ENCODE peak calls at places on chromosomes 7 and 10, in seven cellular contexts. U is PC-9, O is MM.1S, M is BJ, D is heart left ventricle, P is fibroblast of mammary gland, T is cardiac muscle cell. N is an unnamed sample.

GRCh38 chr10:115975506-115975905 is 297.5 kb downstream of the GFRA1 start:
- DNase-seq in U (no peak), O (no peak), M (no peak), D (no peak), P (no peak), T (no peak), N (no peak)

GRCh38 chr10:60312818-60313588 is 76.7 kb downstream of the ANK3 start:
- DNase-seq in U (peak), O (no peak), M (no peak), D (no peak), P (peak), T (no peak), N (no peak)

GRCh38 chr10:12048547-12048946 is 5.9 kb upstream of the UPF2 start:
- DNase-seq in U (no peak), O (no peak), M (no peak), D (no peak), P (no peak), T (no peak), N (no peak)

GRCh38 chr7:74489997-74490396 is 36.3 kb downstream of the GTF2IRD1 start:
- DNase-seq in U (no peak), O (no peak), M (no peak), D (no peak), P (no peak), T (no peak), N (no peak)

GRCh38 chr7:130386876-130387275 is 6.6 kb downstream of the CPA1 start:
- DNase-seq in U (no peak), O (no peak), M (no peak), D (no peak), P (no peak), T (no peak), N (no peak)

GRCh38 chr10:125768217-125768616 is 7.4 kb downstream of the MMP21 start:
- DNase-seq in U (no peak), O (no peak), M (no peak), D (no peak), P (peak), T (peak), N (no peak)

GRCh38 chr10:87850742-87851205 is 12.6 kb downstream of the KLLN start:
- DNase-seq in U (peak), O (peak), M (no peak), D (peak), P (peak), T (peak), N (peak)

GRCh38 chr7:66353547-66353946 is 148.4 kb downstream of the TPST1 start:
- DNase-seq in U (no peak), O (no peak), M (no peak), D (no peak), P (peak), T (peak), N (no peak)

GRCh38 chr10:47306429-47307210 is 6.6 kb downstream of the GDF10 start:
- DNase-seq in U (no peak), O (no peak), M (no peak), D (no peak), P (no peak), T (no peak), N (no peak)

GRCh38 chr10:27715505-27715904 is 30.1 kb downstream of the MKX start:
- DNase-seq in U (no peak), O (no peak), M (no peak), D (no peak), P (no peak), T (no peak), N (no peak)

GRCh38 chr10:12513775-12514663 is 164.7 kb downstream of the CAMK1D start:
- DNase-seq in U (no peak), O (no peak), M (no peak), D (no peak), P (no peak), T (peak), N (no peak)

GRCh38 chr7:18558503-18558902 is 63.0 kb downstream of the HDAC9 start:
- DNase-seq in U (no peak), O (no peak), M (no peak), D (no peak), P (peak), T (no peak), N (no peak)

GRCh38 chr7:28433604-28434254 is 21.4 kb downstream of the CREB5 start:
- DNase-seq in U (no peak), O (no peak), M (no peak), D (peak), P (peak), T (peak), N (peak)

GRCh38 chr7:88344956-88345832 is 38.5 kb upstream of the STEAP4 start:
- DNase-seq in U (no peak), O (no peak), M (no peak), D (peak), P (peak), T (peak), N (peak)

GRCh38 chr7:139446051-139446890 is 37.2 kb downstream of the KLRG2 start:
- DNase-seq in U (no peak), O (no peak), M (no peak), D (no peak), P (no peak), T (no peak), N (no peak)

GRCh38 chr10:4766449-4766848 is 59.6 kb upstream of the AKR1E2 start:
- DNase-seq in U (no peak), O (no peak), M (no peak), D (no peak), P (peak), T (peak), N (no peak)

GRCh38 chr10:89078729-89079672 is 88.4 kb downstream of the FAS start:
- DNase-seq in U (no peak), O (no peak), M (peak), D (no peak), P (peak), T (peak), N (no peak)

GRCh38 chr10:58588673-58589265 is 76.1 kb downstream of the BICC1 start:
- DNase-seq in U (no peak), O (no peak), M (no peak), D (peak), P (no peak), T (no peak), N (peak)

GRCh38 chr10:21402606-21403083 is 122.8 kb downstream of the SKIDA1 start:
- DNase-seq in U (no peak), O (no peak), M (peak), D (peak), P (peak), T (peak), N (no peak)

GRCh38 chr7:26155531-26156375 is 3.8 kb downstream of the NFE2L3 start:
- DNase-seq in U (peak), O (no peak), M (no peak), D (no peak), P (peak), T (peak), N (peak)
- TF ChIP-seq CTCF in U (peak), O (no peak), M (peak), D (no peak), P (no peak), T (peak), N (no peak)

GRCh38 chr10:8323443-8324054 is 269.1 kb downstream of the GATA3 start:
- DNase-seq in U (no peak), O (no peak), M (no peak), D (no peak), P (no peak), T (peak), N (no peak)
- TF ChIP-seq CTCF in U (no peak), O (no peak), M (no peak), D (no peak), P (no peak), T (no peak), N (no peak)

GRCh38 chr10:49521062-49521461 is 17.9 kb downstream of the ERCC6 start:
- DNase-seq in U (no peak), O (no peak), M (no peak), D (no peak), P (no peak), T (no peak), N (no peak)

GRCh38 chr10:49520122-49520775 is 18.7 kb downstream of the ERCC6 start:
- DNase-seq in U (no peak), O (no peak), M (no peak), D (no peak), P (no peak), T (no peak), N (no peak)

GRCh38 chr10:49519717-49520116 is 19.2 kb downstream of the ERCC6 start:
- DNase-seq in U (no peak), O (no peak), M (no peak), D (no peak), P (no peak), T (no peak), N (no peak)

GRCh38 chr10:49518566-49518965 is 20.4 kb downstream of the ERCC6 start:
- DNase-seq in U (no peak), O (no peak), M (no peak), D (no peak), P (no peak), T (no peak), N (no peak)

DNA sequence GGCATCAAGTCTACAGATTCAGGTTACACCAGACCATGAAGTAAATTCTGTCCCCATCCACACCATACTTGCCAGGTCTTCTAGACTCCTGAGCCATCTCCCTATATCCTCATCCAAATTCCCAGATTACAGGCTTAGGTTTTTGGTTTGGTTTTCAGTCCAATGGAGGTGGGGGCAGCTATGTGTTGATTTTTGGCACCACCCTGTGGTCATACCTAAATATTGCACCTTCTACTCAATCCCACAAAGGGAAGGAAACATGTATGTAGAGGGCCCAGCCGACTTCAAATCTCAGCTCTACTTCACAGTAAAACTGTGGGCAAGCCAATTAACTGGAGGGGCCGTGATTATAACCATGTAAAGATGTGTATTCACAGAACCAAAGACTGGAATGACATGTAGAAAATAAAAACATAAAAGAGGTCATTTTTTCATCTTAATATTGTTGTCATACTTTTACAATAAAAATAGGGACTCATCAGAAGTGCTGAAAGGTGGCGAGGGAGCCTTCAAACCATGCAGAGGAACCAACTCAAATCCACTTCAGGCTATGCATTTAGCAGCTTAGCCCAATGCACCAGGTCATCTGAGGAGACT is 19.8 kb downstream of the ERCC6 start:
- DNase-seq in U (no peak), O (no peak), M (no peak), D (no peak), P (peak), T (peak), N (peak)
- TF ChIP-seq CTCF in U (peak), O (peak), M (peak), D (peak), P (peak), T (peak), N (peak)

GRCh38 chr7:100545636-100546128 is 6.7 kb downstream of the AGFG2 start:
- DNase-seq in U (peak), O (no peak), M (peak), D (peak), P (peak), T (peak), N (peak)
- TF ChIP-seq CTCF in U (no peak), O (no peak), M (peak), D (no peak), P (no peak), T (peak), N (no peak)

DNA sequence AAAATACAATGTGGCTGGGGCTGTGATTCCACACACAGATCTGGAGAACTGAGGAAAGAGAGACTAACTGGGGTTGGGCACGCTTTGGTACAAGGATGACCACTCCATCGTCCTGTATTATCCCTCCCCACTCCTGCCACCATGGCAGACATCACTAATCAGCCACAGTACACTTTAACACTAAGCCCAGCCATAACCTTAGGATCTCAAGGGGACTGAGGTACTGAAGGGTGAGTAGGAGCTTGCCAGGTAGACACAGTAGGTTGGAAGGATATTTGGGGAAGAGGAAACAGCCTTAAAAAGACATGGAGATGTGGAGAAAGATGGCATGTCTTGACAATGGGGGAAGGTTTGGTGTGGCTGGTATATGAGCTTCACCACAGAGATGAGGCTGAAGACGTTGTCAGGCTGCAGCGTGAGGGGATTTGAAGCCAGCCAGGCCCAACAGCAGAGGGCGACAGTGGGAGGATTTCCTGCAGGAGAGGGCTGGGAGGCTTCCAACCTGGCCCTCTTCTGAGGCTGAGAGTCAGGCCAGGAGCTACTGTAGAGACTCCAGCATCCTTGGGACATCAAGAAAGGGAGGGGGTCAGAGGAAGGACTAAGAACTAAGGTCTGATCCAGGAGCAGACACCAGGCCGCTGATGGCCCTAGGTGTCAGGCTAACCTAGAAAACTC is 58.6 kb upstream of the COL13A1 start:
- DNase-seq in U (no peak), O (no peak), M (no peak), D (peak), P (peak), T (peak), N (peak)
- TF ChIP-seq CTCF in U (peak), O (peak), M (peak), D (no peak), P (peak), T (peak), N (peak)

N was measured in Calu3.